ENCODE peak calls at places on chromosomes 6 and 20, in eight cellular contexts. N is neural progenitor cell, Z is MM.1S, J is PC-3, E is GM23338, T is SK-N-SH, S is hepatocyte, M is GM23248. U is an unnamed sample.

GRCh38 chr6:46323966-46324622 is 153.3 kb upstream of the ENPP5 start:
- DNase-seq in S (no peak), T (no peak), J (no peak), E (no peak), Z (no peak), N (no peak), M (no peak), U (no peak)

GRCh38 chr6:125746731-125747588 is 2.5 kb upstream of the HEY2 start:
- DNase-seq in J (peak), S (peak), N (peak), Z (peak), E (peak), T (no peak), M (peak), U (peak)

GRCh38 chr6:91383207-91383606 is 796.3 kb upstream of the MAP3K7 start:
- DNase-seq in E (no peak), M (no peak), T (no peak), N (no peak), J (no peak), Z (no peak), S (no peak), U (no peak)

GRCh38 chr6:111837641-111838500 is 35.4 kb downstream of the FYN start:
- DNase-seq in M (no peak), J (no peak), N (no peak), Z (no peak), E (no peak), S (no peak), T (no peak), U (no peak)

GRCh38 chr6:80449756-80450155 is 343.3 kb downstream of the BCKDHB start:
- DNase-seq in T (no peak), M (peak), N (no peak), E (no peak), Z (no peak), J (no peak), S (no peak), U (no peak)

GRCh38 chr20:3687655-3688054 is 5.8 kb upstream of the ADAM33 start:
- DNase-seq in J (peak), N (peak), M (peak), T (no peak), S (no peak), E (peak), Z (no peak), U (no peak)

GRCh38 chr6:9195322-9195721 is 760.0 kb upstream of the SLC35B3 start:
- DNase-seq in M (no peak), E (no peak), S (no peak), J (no peak), Z (no peak), T (no peak), N (no peak), U (no peak)

GRCh38 chr6:140441256-140441655 is 1066.8 kb upstream of the CITED2 start:
- DNase-seq in E (peak), T (peak), Z (no peak), N (peak), M (peak), S (peak), J (peak), U (no peak)

GRCh38 chr6:136846046-136846445 is 23.7 kb downstream of the PEX7 start:
- DNase-seq in S (peak), N (peak), M (peak), T (peak), E (peak), Z (peak), J (peak), U (peak)

GRCh38 chr6:69416739-69417138 is 380.1 kb downstream of the LMBRD1 start:
- DNase-seq in E (no peak), Z (no peak), S (no peak), T (no peak), N (no peak), M (no peak), J (peak), U (no peak)

GRCh38 chr6:103079867-103080266 is 1686.4 kb downstream of the GRIK2 start:
- DNase-seq in M (no peak), Z (peak), E (no peak), J (no peak), T (no peak), N (no peak), S (no peak), U (peak)

GRCh38 chr6:117561128-117561527 is 41.2 kb downstream of the GOPC start:
- DNase-seq in M (no peak), T (no peak), Z (no peak), S (no peak), N (no peak), E (no peak), J (no peak), U (no peak)

GRCh38 chr20:46213946-46214830 is 94.1 kb downstream of the CDH22 start:
- DNase-seq in Z (no peak), T (no peak), E (no peak), M (no peak), N (no peak), S (peak), J (no peak), U (no peak)

GRCh38 chr20:50052952-50053789 is 59.8 kb downstream of the UBE2V1 start:
- DNase-seq in J (no peak), M (no peak), Z (no peak), T (peak), E (no peak), S (peak), N (no peak), U (no peak)

GRCh38 chr20:54133434-54134427 is 40.1 kb downstream of the CYP24A1 start:
- DNase-seq in T (no peak), N (peak), Z (no peak), M (peak), E (no peak), S (peak), J (peak), U (no peak)

GRCh38 chr20:56861590-56861989 is 232.5 kb downstream of the TFAP2C start:
- DNase-seq in M (no peak), E (peak), Z (no peak), J (no peak), N (peak), T (no peak), S (no peak), U (no peak)

GRCh38 chr6:151387581-151387980 is 3.8 kb downstream of the ZBTB2 start:
- DNase-seq in J (no peak), S (no peak), E (no peak), M (peak), N (no peak), T (no peak), Z (no peak), U (no peak)

GRCh38 chr20:17955302-17955701 is 13.3 kb downstream of the SNX5 start:
- DNase-seq in Z (no peak), M (no peak), S (no peak), E (no peak), J (no peak), N (no peak), T (no peak), U (no peak)

GRCh38 chr6:15546591-15546990 is 116.2 kb downstream of the DTNBP1 start:
- DNase-seq in T (no peak), N (no peak), E (no peak), Z (no peak), J (peak), S (no peak), M (no peak), U (no peak)
- TF ChIP-seq EZH2phosphoT487 in T (no peak), N (no peak), E (no peak), Z (no peak), J (no peak), S (no peak), M (no peak), U (no peak)

GRCh38 chr6:150286919-150287318 is 81.9 kb upstream of the IYD start:
- DNase-seq in J (no peak), M (peak), E (peak), T (no peak), S (no peak), Z (no peak), N (no peak), U (no peak)
- TF ChIP-seq EZH2phosphoT487 in J (no peak), M (no peak), E (no peak), T (no peak), S (no peak), Z (no peak), N (no peak), U (no peak)

DNA sequence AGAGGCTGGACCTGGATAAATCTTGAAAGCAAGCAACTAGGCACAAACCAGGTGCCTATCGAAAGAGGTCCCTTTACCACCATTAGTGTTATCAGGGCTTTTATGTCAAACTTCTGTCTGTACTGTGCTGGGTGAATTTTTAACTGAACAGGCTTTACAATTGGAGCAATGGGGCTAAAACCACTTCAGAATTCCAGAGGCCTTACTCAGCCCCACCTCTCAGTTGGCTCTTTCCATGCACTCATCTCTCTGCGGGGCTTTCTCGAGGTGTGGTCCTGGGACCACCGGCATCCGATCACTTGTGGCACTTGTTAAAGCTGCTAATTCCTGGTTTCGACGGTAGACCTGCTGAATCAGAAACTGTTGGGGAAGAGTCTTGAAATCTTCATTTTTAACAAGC is 232.5 kb downstream of the SOX4 start:
- DNase-seq in Z (no peak), E (peak), S (peak), M (peak), T (no peak), N (peak), J (peak), U (no peak)
- TF ChIP-seq EZH2phosphoT487 in Z (no peak), E (no peak), S (no peak), M (no peak), T (no peak), N (no peak), J (no peak), U (no peak)

GRCh38 chr6:31972709-31973350 is 892 bp upstream of the DXO start:
- DNase-seq in N (no peak), T (no peak), Z (no peak), J (no peak), E (no peak), S (no peak), M (peak), U (no peak)
- TF ChIP-seq EZH2phosphoT487 in N (no peak), T (no peak), Z (no peak), J (no peak), E (no peak), S (no peak), M (no peak), U (no peak)

GRCh38 chr20:2131366-2131765 is 29.7 kb downstream of the STK35 start:
- DNase-seq in J (peak), M (peak), T (no peak), E (no peak), Z (no peak), S (no peak), N (no peak), U (no peak)
- TF ChIP-seq EZH2phosphoT487 in J (no peak), M (no peak), T (no peak), E (no peak), Z (no peak), S (no peak), N (no peak), U (no peak)

GRCh38 chr20:37296371-37296770 is 6.9 kb downstream of the MANBAL start:
- DNase-seq in N (no peak), S (no peak), M (no peak), J (no peak), E (no peak), T (no peak), Z (no peak), U (peak)
- TF ChIP-seq EZH2phosphoT487 in N (no peak), S (no peak), M (no peak), J (no peak), E (no peak), T (no peak), Z (no peak), U (no peak)